ENCODE peak calls at places on chromosomes 3 and 15, in seven cellular contexts. M, R, H, L, W, D and I are unnamed samples. For H3K27me3, the result is how much of the 10 kb centered on the place peaks cover.

GRCh38 chr15:31083394-31083790 is 18.1 kb downstream of the TRPM1 start:
- DNase-seq in M (no peak), R (peak), H (no peak), L (peak), W (no peak), D (peak), I (no peak)

GRCh38 chr15:33641069-33641468 is 327.2 kb upstream of the CHRM5 start:
- DNase-seq in M (no peak), R (no peak), H (no peak), L (no peak), W (no peak), D (no peak), I (no peak)

GRCh38 chr3:146277953-146278631 is 27.2 kb upstream of the PLSCR4 start:
- DNase-seq in M (no peak), R (peak), H (no peak), L (no peak), W (peak), D (no peak), I (no peak)

GRCh38 chr3:8280161-8280560 is 221.5 kb upstream of the LMCD1 start:
- DNase-seq in M (no peak), R (no peak), H (no peak), L (no peak), W (no peak), D (no peak), I (no peak)

GRCh38 chr3:188310270-188310710 is 156.3 kb downstream of the LPP start:
- DNase-seq in M (no peak), R (no peak), H (no peak), L (no peak), W (no peak), D (no peak), I (no peak)

GRCh38 chr3:161100994-161101393 is 4.2 kb downstream of the B3GALNT1 start:
- DNase-seq in M (no peak), R (no peak), H (no peak), L (no peak), W (no peak), D (no peak), I (no peak)

GRCh38 chr15:77030928-77031375 is 36.0 kb downstream of the PSTPIP1 start:
- DNase-seq in M (no peak), R (no peak), H (no peak), L (peak), W (peak), D (peak), I (no peak)

GRCh38 chr3:181839915-181840295 is 128.2 kb downstream of the SOX2 start:
- DNase-seq in M (no peak), R (no peak), H (no peak), L (no peak), W (no peak), D (no peak), I (no peak)

GRCh38 chr15:51284871-51285270 is 53.5 kb downstream of the CYP19A1 start:
- DNase-seq in M (no peak), R (no peak), H (no peak), L (no peak), W (no peak), D (no peak), I (no peak)

GRCh38 chr15:43514241-43515057 is 3.0 kb upstream of the MAP1A start:
- DNase-seq in M (no peak), R (peak), H (peak), L (no peak), W (no peak), D (no peak), I (no peak)

GRCh38 chr15:81184188-81184587 is 12.5 kb upstream of the IL16 start:
- DNase-seq in M (no peak), R (no peak), H (peak), L (no peak), W (peak), D (no peak), I (no peak)

GRCh38 chr3:126211569-126211968 is 31.2 kb upstream of the ALDH1L1 start:
- DNase-seq in M (no peak), R (peak), H (no peak), L (no peak), W (no peak), D (no peak), I (no peak)

GRCh38 chr15:25734680-25735355 is 128.3 kb downstream of the ATP10A start:
- DNase-seq in M (no peak), R (no peak), H (no peak), L (no peak), W (no peak), D (no peak), I (no peak)

GRCh38 chr15:56894601-56895000 is 23.8 kb upstream of the TCF12 start:
- DNase-seq in M (no peak), R (no peak), H (no peak), L (no peak), W (no peak), D (no peak), I (no peak)

GRCh38 chr15:101108458-101108775 is 143.4 kb downstream of the CHSY1 start:
- DNase-seq in M (no peak), R (no peak), H (no peak), L (no peak), W (no peak), D (peak), I (no peak)

GRCh38 chr3:114538211-114538610 is 244.4 kb downstream of the TIGIT start:
- DNase-seq in M (no peak), R (no peak), H (no peak), L (no peak), W (no peak), D (no peak), I (no peak)

GRCh38 chr3:178545337-178545736 is 9.1 kb downstream of the KCNMB2 start:
- DNase-seq in M (no peak), R (no peak), H (no peak), L (no peak), W (no peak), D (no peak), I (no peak)

GRCh38 chr3:10198761-10199688 is 34.3 kb downstream of the IRAK2 start:
- DNase-seq in M (peak), R (peak), H (peak), L (no peak), W (no peak), D (peak), I (peak)

GRCh38 chr15:98324341-98324970 is 323.9 kb upstream of the IGF1R start:
- DNase-seq in M (no peak), R (no peak), H (no peak), L (no peak), W (no peak), D (no peak), I (no peak)

GRCh38 chr15:76866008-76866407 is 39.1 kb downstream of the SCAPER start:
- DNase-seq in M (no peak), R (no peak), H (no peak), L (no peak), W (no peak), D (no peak), I (no peak)

GRCh38 chr15:34085746-34086145 is 15.9 kb downstream of the EMC7 start:
- DNase-seq in M (no peak), R (no peak), H (no peak), L (no peak), W (no peak), D (no peak), I (no peak)

GRCh38 chr3:110067527-110067926 is 730.2 kb upstream of the DPPA4 start:
- DNase-seq in M (no peak), R (no peak), H (no peak), L (no peak), W (no peak), D (no peak), I (no peak)

GRCh38 chr3:120689395-120689794 is 7.4 kb upstream of the HGD start:
- DNase-seq in M (no peak), R (no peak), H (no peak), L (no peak), W (no peak), D (no peak), I (no peak)

DNA sequence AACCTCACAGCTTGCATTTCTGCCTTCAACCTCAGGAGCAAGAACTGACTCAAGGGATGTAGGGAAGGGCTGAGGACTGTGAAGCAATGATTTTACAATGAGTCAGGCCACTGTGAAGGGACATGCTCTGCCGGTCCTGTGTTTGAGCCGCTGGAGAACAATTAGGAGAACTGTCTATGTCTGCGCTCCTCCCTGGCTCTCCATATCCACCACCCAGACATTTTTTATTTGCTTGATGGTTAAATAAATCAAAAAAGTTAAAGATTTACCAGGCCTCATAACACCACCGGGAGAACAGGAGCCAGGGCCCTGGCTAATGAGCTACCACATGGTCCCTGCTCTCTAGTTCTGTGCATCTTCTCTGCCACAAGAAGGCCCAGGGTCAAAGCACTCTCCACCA is 29.6 kb downstream of the SEC61A1 start:
- DNase-seq in M (no peak), R (peak), H (no peak), L (no peak), W (no peak), D (no peak), I (no peak)
- H3K27ac ChIP-seq in M (no peak), R (no peak), H (no peak), L (no peak), W (no peak), D (no peak), I (no peak)

GRCh38 chr15:74242296-74242929 is 6.3 kb downstream of the CCDC33 start:
- DNase-seq in M (no peak), R (peak), H (no peak), L (peak), W (no peak), D (no peak), I (no peak)
- H3K27me3 ChIP-seq in M (under half), R (under half), H (under half), L (under half), W (under half), D (under half), I (under half)

GRCh38 chr3:46607603-46608028 is 4.7 kb upstream of the FAM240A start:
- DNase-seq in M (peak), R (peak), H (no peak), L (no peak), W (no peak), D (no peak), I (no peak)
- TF ChIP-seq CTCF in M (no peak), R (peak), H (no peak), L (no peak), W (no peak), D (no peak), I (no peak)

GRCh38 chr15:58526647-58527192 is 94.9 kb downstream of the LIPC start:
- DNase-seq in M (peak), R (no peak), H (no peak), L (no peak), W (no peak), D (no peak), I (no peak)

GRCh38 chr15:58527573-58528196 is 95.9 kb downstream of the LIPC start:
- DNase-seq in M (no peak), R (no peak), H (no peak), L (no peak), W (no peak), D (peak), I (no peak)

GRCh38 chr15:58530056-58530590 is 98.3 kb downstream of the LIPC start:
- DNase-seq in M (no peak), R (no peak), H (no peak), L (no peak), W (no peak), D (peak), I (no peak)

GRCh38 chr15:58529041-58529440 is 97.2 kb downstream of the LIPC start:
- DNase-seq in M (no peak), R (no peak), H (no peak), L (no peak), W (no peak), D (peak), I (no peak)

GRCh38 chr15:58528197-58528870 is 96.5 kb downstream of the LIPC start:
- DNase-seq in M (no peak), R (peak), H (no peak), L (peak), W (no peak), D (peak), I (no peak)
- H3K27ac ChIP-seq in M (no peak), R (no peak), H (no peak), L (peak), W (no peak), D (no peak), I (no peak)

GRCh38 chr3:14306167-14306566 is 96.2 kb upstream of the SLC6A6 start:
- DNase-seq in M (no peak), R (no peak), H (no peak), L (no peak), W (no peak), D (no peak), I (no peak)

GRCh38 chr3:14305321-14305720 is 97.1 kb upstream of the SLC6A6 start:
- DNase-seq in M (peak), R (no peak), H (no peak), L (no peak), W (no peak), D (no peak), I (no peak)

GRCh38 chr3:14311722-14312121 is 90.7 kb upstream of the SLC6A6 start:
- DNase-seq in M (no peak), R (no peak), H (no peak), L (no peak), W (no peak), D (no peak), I (no peak)

GRCh38 chr3:14304101-14305045 is 98.0 kb upstream of the SLC6A6 start:
- DNase-seq in M (no peak), R (no peak), H (no peak), L (no peak), W (no peak), D (no peak), I (no peak)

GRCh38 chr3:14307953-14308352 is 94.5 kb upstream of the SLC6A6 start:
- DNase-seq in M (no peak), R (no peak), H (no peak), L (no peak), W (no peak), D (no peak), I (no peak)
- H3K27me3 ChIP-seq in M (under half), R (half or more), H (under half), L (under half), W (under half), D (under half), I (under half)

DNA sequence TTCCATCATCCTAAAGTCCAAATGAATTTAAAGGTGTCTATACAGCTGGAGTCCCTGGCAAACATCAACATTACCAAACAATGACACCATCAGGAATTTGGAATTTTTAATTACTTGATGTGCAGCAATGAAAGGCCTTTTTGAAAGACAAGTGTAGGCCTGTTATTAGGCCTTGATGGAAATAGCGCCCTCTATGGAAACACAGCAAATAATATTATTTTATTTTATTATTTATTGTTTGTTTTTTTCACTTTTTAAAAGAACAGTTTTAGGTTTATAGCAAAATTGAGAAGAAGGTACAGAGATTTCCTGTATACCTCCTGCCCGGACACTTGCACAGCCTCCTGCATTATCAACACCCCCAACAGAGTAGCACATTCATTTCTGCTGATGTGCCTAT is 18.1 kb upstream of the OR5AC2 start:
- DNase-seq in M (no peak), R (no peak), H (no peak), L (no peak), W (no peak), D (no peak), I (no peak)
- TF ChIP-seq CTCF in M (no peak), R (peak), H (no peak), L (no peak), W (no peak), D (peak), I (no peak)

GRCh38 chr15:75049392-75049791 is 26.0 kb downstream of the PPCDC start:
- DNase-seq in M (no peak), R (no peak), H (no peak), L (peak), W (peak), D (no peak), I (no peak)
- H3K27ac ChIP-seq in M (no peak), R (no peak), H (no peak), L (peak), W (no peak), D (no peak), I (no peak)

GRCh38 chr3:13683288-13683687 is 134.4 kb downstream of the FBLN2 start:
- DNase-seq in M (no peak), R (no peak), H (no peak), L (no peak), W (no peak), D (no peak), I (no peak)
- H3K27me3 ChIP-seq in M (under half), R (under half), H (under half), L (under half), W (under half), D (under half), I (under half)

DNA sequence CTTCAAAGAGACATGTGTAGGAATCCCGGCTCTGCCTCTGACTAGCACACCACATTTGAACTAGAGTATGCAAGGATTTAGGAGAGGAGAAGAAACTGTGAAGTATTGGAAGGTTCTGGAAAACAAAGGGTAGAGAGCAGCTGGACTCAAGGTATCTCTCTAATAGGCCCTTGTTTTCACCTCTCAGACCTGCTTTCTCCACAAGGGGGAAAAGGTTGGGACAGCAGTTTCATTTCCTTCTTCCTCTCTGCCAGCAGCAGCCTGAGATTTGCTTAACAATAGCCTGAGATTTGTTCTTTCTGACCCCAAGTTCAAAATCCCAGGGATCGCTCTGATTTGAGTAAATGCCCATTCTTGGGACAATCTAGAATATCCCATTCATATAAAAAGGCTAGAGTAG is 430.6 kb upstream of the MCTP2 start:
- DNase-seq in M (no peak), R (no peak), H (no peak), L (no peak), W (no peak), D (no peak), I (no peak)
- TF ChIP-seq CTCF in M (no peak), R (no peak), H (no peak), L (no peak), W (no peak), D (no peak), I (no peak)

GRCh38 chr15:62748175-62748574 is 294.4 kb upstream of the TPM1 start:
- DNase-seq in M (no peak), R (no peak), H (no peak), L (no peak), W (no peak), D (no peak), I (no peak)
- H3K27ac ChIP-seq in M (no peak), R (no peak), H (no peak), L (no peak), W (no peak), D (no peak), I (no peak)